ENCODE peak calls at places on chromosomes 1 and 21, in five cellular contexts. U is OCI-LY7, Y is Karpas-422, E is mammary epithelial cell, C is mesendoderm. T is an unnamed sample. For H3K79me2, the result is how much of the 10 kb centered on the place peaks cover.

GRCh38 chr1:11046270-11046566 is 821 bp downstream of the MASP2 start:
- DNase-seq in U (no peak), Y (no peak), E (no peak), C (no peak), T (no peak)

GRCh38 chr1:202365092-202365815 is 16.8 kb downstream of the PPP1R12B start:
- DNase-seq in U (no peak), Y (no peak), E (peak), C (peak), T (no peak)

GRCh38 chr21:37338671-37339526 is 27.7 kb upstream of the DYRK1A start:
- DNase-seq in U (no peak), Y (no peak), E (peak), C (peak), T (peak)

GRCh38 chr1:18970762-18971161 is 14.3 kb upstream of the IFFO2 start:
- DNase-seq in U (no peak), Y (no peak), E (peak), C (no peak), T (no peak)

GRCh38 chr1:218524986-218525385 is 179.8 kb downstream of the TGFB2 start:
- DNase-seq in U (no peak), Y (no peak), E (no peak), C (no peak), T (peak)

GRCh38 chr1:9069324-9070100 is at the start of gene SLC2A5:
- DNase-seq in U (peak), Y (peak), E (no peak), C (no peak), T (peak)

GRCh38 chr1:205672395-205672889 is 7.9 kb downstream of the SLC45A3 start:
- DNase-seq in U (no peak), Y (no peak), E (no peak), C (no peak), T (no peak)

GRCh38 chr1:67761054-67761453 is 72.2 kb downstream of the GNG12 start:
- DNase-seq in U (no peak), Y (no peak), E (no peak), C (no peak), T (no peak)

GRCh38 chr1:205569411-205570172 is 62.2 kb downstream of the ELK4 start:
- DNase-seq in U (no peak), Y (no peak), E (no peak), C (no peak), T (peak)

GRCh38 chr21:37341254-37341960 is 25.2 kb upstream of the DYRK1A start:
- DNase-seq in U (no peak), Y (no peak), E (peak), C (no peak), T (no peak)

GRCh38 chr21:15062566-15062965 is 2.2 kb downstream of the NRIP1 start:
- DNase-seq in U (no peak), Y (no peak), E (no peak), C (no peak), T (no peak)

GRCh38 chr1:27015260-27015659 is 2.6 kb upstream of the TENT5B start:
- DNase-seq in U (peak), Y (peak), E (no peak), C (no peak), T (no peak)

GRCh38 chr1:54352755-54353154 is 53.4 kb downstream of the SSBP3 start:
- DNase-seq in U (no peak), Y (no peak), E (no peak), C (no peak), T (no peak)

GRCh38 chr1:63199666-63200065 is 122.7 kb upstream of the FOXD3 start:
- DNase-seq in U (no peak), Y (no peak), E (no peak), C (peak), T (no peak)

GRCh38 chr1:187516874-187517273 is 688.1 kb downstream of the PLA2G4A start:
- DNase-seq in U (no peak), Y (no peak), E (peak), C (no peak), T (no peak)

GRCh38 chr1:247371801-247372259 is 40.2 kb upstream of the ZNF496 start:
- DNase-seq in U (no peak), Y (no peak), E (no peak), C (no peak), T (no peak)

GRCh38 chr1:9920606-9921005 is 10.5 kb upstream of the CTNNBIP1 start:
- DNase-seq in U (no peak), Y (no peak), E (no peak), C (no peak), T (no peak)

DNA sequence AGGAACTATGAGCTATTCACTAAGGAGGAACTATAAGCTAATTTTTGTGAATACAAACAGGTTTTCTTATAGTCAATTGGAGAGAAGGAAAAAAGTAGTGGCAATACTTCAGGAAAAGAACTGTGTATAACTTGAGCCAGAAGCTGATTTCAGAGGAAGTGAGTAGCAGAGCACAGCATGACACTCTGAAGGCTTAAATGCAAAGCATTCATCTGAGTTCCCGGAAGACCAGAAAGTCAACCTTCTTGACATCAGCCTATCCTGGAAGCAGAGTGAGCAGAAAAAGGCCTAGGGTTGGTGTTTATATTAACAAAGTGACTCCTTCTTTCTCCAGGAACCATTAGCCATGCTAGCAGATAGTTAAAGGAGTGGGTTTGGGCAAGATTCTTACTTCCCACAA is 545.2 kb downstream of the MRPL39 start:
- DNase-seq in U (no peak), Y (no peak), E (no peak), C (peak), T (no peak)
- H3K4me3 ChIP-seq in U (no peak), Y (no peak), E (no peak), C (no peak), T (no peak)

DNA sequence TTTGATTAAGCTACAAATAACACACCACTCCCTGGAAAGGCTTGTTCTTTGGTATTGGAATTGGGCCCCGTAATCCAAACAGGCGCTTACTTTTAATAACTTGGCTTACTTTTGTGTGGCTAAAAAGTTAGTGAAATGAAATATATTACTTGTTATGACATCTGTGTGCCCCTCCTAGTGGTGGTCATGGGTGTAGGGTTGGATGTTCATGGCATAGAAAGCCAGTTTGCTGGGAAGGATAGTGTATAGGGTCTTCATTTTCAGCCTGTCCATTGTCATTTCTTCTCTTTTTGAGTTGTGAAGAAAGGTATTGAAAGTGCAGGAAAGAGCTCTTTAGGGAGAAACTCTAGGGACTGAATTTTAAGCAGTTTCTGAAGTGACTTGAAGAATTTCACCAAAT is 5.9 kb downstream of the CDC14A start:
- DNase-seq in U (peak), Y (peak), E (no peak), C (peak), T (no peak)
- H3K79me2 ChIP-seq in U (under half), Y (half or more), E (under half), C (under half), T (under half)

GRCh38 chr1:110225756-110226404 is 15.8 kb downstream of the KCNC4 start:
- DNase-seq in U (no peak), Y (no peak), E (no peak), C (no peak), T (peak)
- H3K4me2 ChIP-seq in U (no peak), Y (no peak), E (no peak), C (no peak), T (no peak)

DNA sequence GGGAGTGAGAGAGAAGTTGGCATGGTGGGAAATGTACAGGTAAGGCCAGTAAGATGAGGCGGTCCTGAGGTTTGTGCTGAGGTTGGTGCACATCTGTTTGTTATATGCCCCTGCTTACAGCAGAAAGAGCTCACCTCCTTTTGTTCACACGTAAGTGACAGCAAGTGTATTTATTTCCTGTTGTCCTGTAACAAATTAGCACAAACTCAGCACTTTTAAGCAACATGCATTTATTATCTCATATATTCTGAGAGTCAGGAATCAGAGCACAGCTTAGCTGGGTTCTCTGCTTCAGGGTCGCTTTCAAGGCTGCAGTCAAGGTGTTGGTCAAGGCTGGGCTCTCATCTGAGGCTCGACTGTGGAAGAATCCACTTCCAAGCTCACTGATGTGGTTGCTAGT is 45.8 kb downstream of the TENT5C start:
- DNase-seq in U (no peak), Y (no peak), E (no peak), C (no peak), T (no peak)
- H3K4me3 ChIP-seq in U (no peak), Y (no peak), E (no peak), C (no peak), T (no peak)

GRCh38 chr1:207822124-207822601 is 70.3 kb downstream of the CD46 start:
- DNase-seq in U (peak), Y (peak), E (no peak), C (no peak), T (no peak)

GRCh38 chr1:207823531-207823879 is 71.7 kb downstream of the CD46 start:
- DNase-seq in U (no peak), Y (no peak), E (no peak), C (no peak), T (no peak)

GRCh38 chr1:207821464-207822045 is 69.7 kb downstream of the CD46 start:
- DNase-seq in U (no peak), Y (peak), E (no peak), C (no peak), T (no peak)

GRCh38 chr1:207823880-207824566 is 72.2 kb downstream of the CD46 start:
- DNase-seq in U (peak), Y (peak), E (peak), C (peak), T (peak)

GRCh38 chr1:207822602-207823451 is 71.0 kb downstream of the CD46 start:
- DNase-seq in U (peak), Y (peak), E (no peak), C (peak), T (no peak)
- H3K79me2 ChIP-seq in U (under half), Y (half or more), E (half or more), C (under half), T (half or more)

T was measured in osteoblast.